ENCODE peak calls at places on chromosomes 11 and 22, in six cellular contexts. M is mucosa of descending colon, C is lung, J is GM12865, L is HFFc6, U is neural progenitor cell. H is an unnamed sample.

GRCh38 chr11:10268746-10269487 is 25.1 kb downstream of the SBF2 start:
- DNase-seq in M (no peak), C (no peak), J (no peak), L (peak; percentile 45), U (no peak), H (no peak)

GRCh38 chr11:36131719-36132349 is 157.4 kb downstream of the COMMD9 start:
- DNase-seq in M (no peak), C (no peak), J (peak; percentile 53), L (peak; percentile 35), U (peak; percentile 85), H (no peak)

GRCh38 chr22:44627521-44628139 is 74.4 kb upstream of the PRR5 start:
- DNase-seq in M (no peak), C (no peak), J (no peak), L (no peak), U (no peak), H (no peak)

GRCh38 chr22:39405346-39406085 is 5.9 kb downstream of the TAB1 start:
- DNase-seq in M (no peak), C (no peak), J (no peak), L (peak; percentile 57), U (peak; percentile 18), H (no peak)

GRCh38 chr11:102447193-102447592 is 5.4 kb downstream of the TMEM123 start:
- DNase-seq in M (no peak), C (no peak), J (peak; percentile 47), L (no peak), U (no peak), H (no peak)

GRCh38 chr11:67409781-67410368 is 5.6 kb upstream of the CARNS1 start:
- DNase-seq in M (peak; percentile 73), C (no peak), J (peak; percentile 78), L (no peak), U (peak; percentile 67), H (no peak)

GRCh38 chr22:36334838-36335603 is 52.7 kb downstream of the MYH9 start:
- DNase-seq in M (no peak), C (no peak), J (no peak), L (peak; percentile 81), U (peak; percentile 78), H (no peak)

GRCh38 chr11:68461284-68461861 is 821 bp downstream of the PPP6R3 start:
- DNase-seq in M (peak; percentile 40), C (no peak), J (peak; percentile 45), L (no peak), U (no peak), H (no peak)

GRCh38 chr11:17638311-17638710 is 81.1 kb upstream of the MYOD1 start:
- DNase-seq in M (no peak), C (no peak), J (no peak), L (no peak), U (no peak), H (no peak)

GRCh38 chr22:25741692-25742626 is at the start of gene MYO18B:
- DNase-seq in M (no peak), C (no peak), J (no peak), L (no peak), U (no peak), H (no peak)

GRCh38 chr11:35303596-35304392 is 115.6 kb downstream of the SLC1A2 start:
- DNase-seq in M (no peak), C (peak; percentile 76), J (no peak), L (peak; percentile 70), U (no peak), H (no peak)

GRCh38 chr22:36767035-36767775 is 8.7 kb downstream of the IFT27 start:
- DNase-seq in M (no peak), C (no peak), J (no peak), L (no peak), U (no peak), H (no peak)

GRCh38 chr11:61516675-61517516 is 8.3 kb downstream of the LRRC10B start:
- DNase-seq in M (peak; percentile 60), C (no peak), J (peak; percentile 37), L (peak; percentile 8), U (peak; percentile 87), H (no peak)

GRCh38 chr11:61507962-61508824 is at the start of gene LRRC10B:
- DNase-seq in M (peak; percentile 87), C (no peak), J (peak; percentile 9), L (no peak), U (peak; percentile 96), H (no peak)

GRCh38 chr11:30984827-30985226 is 384.7 kb downstream of the DCDC1 start:
- DNase-seq in M (no peak), C (no peak), J (no peak), L (no peak), U (no peak), H (no peak)

GRCh38 chr11:45896392-45897068 is 10.5 kb downstream of the FREY1 start:
- DNase-seq in M (no peak), C (no peak), J (no peak), L (no peak), U (peak; percentile 84), H (no peak)

GRCh38 chr11:107018274-107018901 is at the start of gene GUCY1A2:
- DNase-seq in M (no peak), C (no peak), J (peak; percentile 15), L (no peak), U (peak; percentile 66), H (no peak)

GRCh38 chr22:40791241-40791640 is 27.9 kb downstream of the SLC25A17 start:
- DNase-seq in M (no peak), C (no peak), J (no peak), L (no peak), U (no peak), H (peak; percentile 25)

GRCh38 chr22:40792451-40792850 is 26.7 kb downstream of the SLC25A17 start:
- DNase-seq in M (no peak), C (no peak), J (no peak), L (no peak), U (no peak), H (no peak)

DNA sequence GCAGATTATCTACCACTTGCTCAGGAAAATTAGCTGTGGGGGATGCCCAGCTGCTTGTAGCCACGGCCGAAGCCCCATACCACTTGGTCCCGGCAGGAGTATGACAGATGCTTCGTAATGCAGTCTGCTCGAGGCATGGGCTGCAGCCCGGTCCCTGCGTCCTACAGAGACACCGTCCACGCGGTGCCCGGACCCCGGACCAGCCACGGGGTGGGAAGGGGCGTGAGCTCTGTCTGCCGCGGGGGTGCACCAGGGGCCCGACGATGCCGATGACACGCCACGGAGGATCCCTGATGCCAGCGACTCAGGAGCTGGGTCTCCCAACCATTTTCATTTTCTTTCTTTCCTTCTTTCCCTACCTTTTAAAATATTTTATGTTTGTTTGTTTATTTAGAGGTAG is 30.0 kb downstream of the SLC25A17 start:
- DNase-seq in M (no peak), C (no peak), J (no peak), L (no peak), U (no peak), H (no peak)
- TF ChIP-seq CTCF in M (no peak), C (no peak), J (no peak), L (no peak), U (no peak), H (no peak)

DNA sequence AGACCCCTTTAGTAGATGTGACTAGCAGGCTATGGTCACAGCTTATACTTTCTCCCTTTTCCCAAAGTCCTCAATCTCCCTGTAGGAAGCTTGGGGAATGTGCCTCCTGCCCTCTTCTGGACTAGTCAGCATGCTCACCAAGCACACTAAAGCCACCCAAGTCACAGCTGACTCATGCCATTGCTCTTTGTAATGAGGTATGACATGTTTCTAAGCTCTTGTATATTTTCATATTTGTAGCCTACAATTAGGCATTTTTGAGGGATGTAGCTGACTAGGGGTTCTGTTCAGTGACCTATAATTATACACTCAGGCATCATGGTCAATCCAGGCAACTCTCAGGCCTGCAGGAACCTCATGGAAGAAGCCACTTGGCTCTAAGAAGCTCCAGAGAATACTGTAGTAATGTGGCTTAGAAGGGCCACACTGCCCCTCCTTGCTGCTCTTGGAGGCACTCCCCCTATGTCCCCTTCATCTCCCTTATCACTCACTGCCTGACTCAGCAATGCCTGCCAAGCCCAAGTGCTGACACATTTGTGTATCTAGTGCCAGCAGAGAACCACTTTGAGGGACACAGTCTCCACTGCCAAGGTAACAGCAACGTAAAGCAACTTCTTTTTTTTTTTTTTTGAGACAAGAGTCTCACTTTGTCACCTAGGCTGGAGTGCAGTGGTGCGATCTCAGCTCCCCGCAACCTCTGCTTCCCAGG is 86.2 kb downstream of the RPL27A start:
- DNase-seq in M (no peak), C (peak; percentile 57), J (no peak), L (peak; percentile 91), U (no peak), H (no peak)
- TF ChIP-seq CTCF in M (no peak), C (no peak), J (no peak), L (peak; percentile 71), U (no peak), H (peak; percentile 4)

GRCh38 chr11:116416852-116417251 is 355.9 kb downstream of the BUD13 start:
- DNase-seq in M (no peak), C (no peak), J (no peak), L (no peak), U (no peak), H (no peak)

GRCh38 chr11:116412118-116412889 is 360.5 kb downstream of the BUD13 start:
- DNase-seq in M (no peak), C (no peak), J (no peak), L (no peak), U (no peak), H (no peak)

GRCh38 chr11:116415095-116415494 is 357.7 kb downstream of the BUD13 start:
- DNase-seq in M (no peak), C (no peak), J (no peak), L (no peak), U (no peak), H (no peak)

GRCh38 chr11:116413861-116414260 is 358.9 kb downstream of the BUD13 start:
- DNase-seq in M (no peak), C (no peak), J (no peak), L (no peak), U (peak; percentile 13), H (no peak)

GRCh38 chr11:116414357-116414756 is 358.4 kb downstream of the BUD13 start:
- DNase-seq in M (no peak), C (no peak), J (no peak), L (no peak), U (no peak), H (no peak)
- TF ChIP-seq CTCF in M (no peak), C (no peak), J (no peak), L (no peak), U (no peak), H (no peak)

DNA sequence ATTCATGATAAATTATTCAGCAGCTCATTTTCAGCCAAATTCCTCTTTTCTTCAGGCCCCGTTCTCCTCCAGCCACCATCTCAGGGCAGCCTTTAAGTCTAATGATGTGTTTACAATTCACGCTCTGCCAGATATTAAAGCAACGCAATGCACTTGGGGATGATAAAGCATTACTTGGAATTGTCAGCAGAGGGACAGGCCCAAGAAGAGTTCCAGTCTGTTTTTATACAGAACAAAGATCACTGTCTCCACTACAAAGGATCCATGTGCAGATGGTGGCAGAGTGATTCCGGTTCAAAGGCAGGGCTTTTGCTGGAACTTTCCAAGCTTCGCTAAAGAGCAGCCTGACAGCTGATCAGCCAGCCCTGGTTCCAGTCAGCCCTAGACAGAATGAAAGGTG is 13.7 kb upstream of the GALNT18 start:
- DNase-seq in M (no peak), C (no peak), J (no peak), L (no peak), U (no peak), H (no peak)
- TF ChIP-seq CTCF in M (no peak), C (no peak), J (no peak), L (peak; percentile 32), U (peak; percentile 4), H (no peak)

GRCh38 chr11:57491371-57492061 is 24.0 kb downstream of the SLC43A1 start:
- DNase-seq in M (peak; percentile 64), C (no peak), J (peak; percentile 62), L (no peak), U (peak; percentile 72), H (no peak)
- TF ChIP-seq CTCF in M (peak; percentile 57), C (no peak), J (peak; percentile 67), L (peak; percentile 83), U (peak; percentile 78), H (peak; percentile 77)

H was measured in HFF-Myc.